ENCODE peak calls at places on chromosomes 6 and 20, in four cellular contexts. R, A, M and G are unnamed samples.

GRCh38 chr6:119612871-119613515 is 263.4 kb upstream of the MAN1A1 start:
- DNase-seq in M (peak), A (no peak), R (peak), G (no peak)

GRCh38 chr6:154343473-154344308 is 12.9 kb downstream of the IPCEF1 start:
- DNase-seq in M (no peak), R (peak), A (no peak), G (no peak)

GRCh38 chr6:5388319-5388718 is 127.0 kb downstream of the FARS2 start:
- DNase-seq in R (no peak), A (no peak), M (no peak), G (no peak)

GRCh38 chr20:53706008-53706481 is 112.4 kb upstream of the ZNF217 start:
- DNase-seq in R (peak), A (no peak), M (no peak), G (no peak)

GRCh38 chr20:53949319-53949839 is 121.0 kb downstream of the BCAS1 start:
- DNase-seq in A (peak), R (peak), M (peak), G (no peak)

GRCh38 chr6:167007930-167008329 is 8.7 kb downstream of the CEP43 start:
- DNase-seq in A (no peak), M (no peak), R (no peak), G (no peak)

GRCh38 chr6:11179978-11180303 is 52.5 kb downstream of the NEDD9 start:
- DNase-seq in M (no peak), R (no peak), A (no peak), G (no peak)

GRCh38 chr6:105121981-105122380 is 57.8 kb downstream of the POPDC3 start:
- DNase-seq in M (no peak), A (no peak), R (no peak), G (no peak)

GRCh38 chr6:83417880-83418663 is 12.8 kb downstream of the ME1 start:
- DNase-seq in A (no peak), M (peak), R (peak), G (peak)

GRCh38 chr6:111653961-111654360 is 48.3 kb upstream of the TRAF3IP2 start:
- DNase-seq in M (no peak), R (no peak), A (no peak), G (peak)

GRCh38 chr6:107657755-107658461 is 166.2 kb downstream of the SCML4 start:
- DNase-seq in A (no peak), R (peak), M (no peak), G (peak)

GRCh38 chr20:23049201-23049932 is at the start of gene THBD:
- DNase-seq in A (no peak), R (peak), M (no peak), G (peak)

GRCh38 chr6:29845405-29846006 is 17.9 kb downstream of the HLA-G start:
- DNase-seq in R (no peak), A (peak), M (no peak), G (no peak)

GRCh38 chr6:144406796-144407195 is 121.7 kb downstream of the UTRN start:
- DNase-seq in R (no peak), M (no peak), A (no peak), G (no peak)

GRCh38 chr6:43772571-43773049 is 2.6 kb downstream of the VEGFA start:
- DNase-seq in R (no peak), M (no peak), A (no peak), G (peak)

GRCh38 chr6:136410201-136411027 is 120.8 kb upstream of the BCLAF1 start:
- DNase-seq in M (no peak), A (no peak), R (peak), G (no peak)

GRCh38 chr20:5642155-5642981 is 107.8 kb upstream of the SHLD1 start:
- DNase-seq in A (no peak), R (no peak), M (no peak), G (no peak)

GRCh38 chr6:53151676-53152075 is 3.0 kb upstream of the GCM1 start:
- DNase-seq in M (no peak), R (no peak), A (no peak), G (no peak)

GRCh38 chr6:63740709-63741108 is 105.1 kb downstream of the PHF3 start:
- DNase-seq in A (no peak), M (peak), R (peak), G (no peak)

GRCh38 chr20:36090223-36090622 is 64.3 kb upstream of the EPB41L1 start:
- DNase-seq in A (no peak), R (no peak), M (no peak), G (no peak)

GRCh38 chr20:38305541-38305940 is 1.6 kb downstream of the BPI start:
- DNase-seq in A (no peak), R (no peak), M (no peak), G (no peak)

GRCh38 chr6:170048615-170049256 is 242.1 kb downstream of the DLL1 start:
- DNase-seq in M (no peak), R (peak), A (no peak), G (no peak)

GRCh38 chr6:56970849-56971248 is 15.9 kb downstream of the BEND6 start:
- DNase-seq in M (no peak), R (no peak), A (no peak), G (no peak)

GRCh38 chr20:32452776-32453466 is 94.8 kb downstream of the ASXL1 start:
- DNase-seq in M (no peak), A (no peak), R (no peak), G (no peak)

GRCh38 chr20:37042986-37043972 is 52.5 kb downstream of the RBL1 start:
- DNase-seq in R (no peak), M (no peak), A (no peak), G (no peak)

GRCh38 chr6:33080127-33081089 is 4.6 kb downstream of the HLA-DPB1 start:
- DNase-seq in M (peak), R (no peak), A (no peak), G (no peak)

GRCh38 chr6:23690650-23691049 is 435.4 kb upstream of the NRSN1 start:
- DNase-seq in A (no peak), M (no peak), R (no peak), G (peak)

GRCh38 chr6:144548525-144548924 is 263.4 kb downstream of the UTRN start:
- DNase-seq in R (no peak), A (no peak), M (no peak), G (no peak)

GRCh38 chr6:11938285-11938890 is 73.7 kb upstream of the HIVEP1 start:
- DNase-seq in A (no peak), M (no peak), R (no peak), G (no peak)

GRCh38 chr20:461254-462198 is 807 bp downstream of the TBC1D20 start:
- DNase-seq in R (peak), A (peak), M (no peak), G (peak)

GRCh38 chr6:117482240-117483003 is at the start of gene DCBLD1:
- DNase-seq in R (peak), A (peak), M (no peak), G (no peak)

GRCh38 chr20:11852801-11853200 is 64.9 kb upstream of the BTBD3 start:
- DNase-seq in A (no peak), R (peak), M (no peak), G (no peak)

GRCh38 chr20:12762725-12763124 is 246.0 kb upstream of the SPTLC3 start:
- DNase-seq in R (no peak), M (no peak), A (no peak), G (no peak)

GRCh38 chr20:62448038-62448437 is 20.7 kb upstream of the RBBP8NL start:
- DNase-seq in M (no peak), R (no peak), A (no peak), G (no peak)

GRCh38 chr6:98944598-98945011 is 3.1 kb downstream of the FBXL4 start:
- DNase-seq in A (no peak), M (no peak), R (peak), G (peak)

GRCh38 chr20:37727247-37727956 is 33.6 kb downstream of the CTNNBL1 start:
- DNase-seq in A (no peak), R (peak), M (no peak), G (no peak)

GRCh38 chr6:116012471-116012949 is 48.2 kb downstream of the FRK start:
- DNase-seq in M (no peak), A (no peak), R (peak), G (no peak)